ENCODE peak calls at places on chromosomes 11 and 22, in six cellular contexts. One of them, this sample, is unnamed.

GRCh38 chr11:67463680-67464410 is 5.2 kb downstream of the TMEM134 start:
- DNase-seq in GM23338: no peak
- DNase-seq in small intestine: peak
- DNase-seq in AG04450: no peak
- DNase-seq in endodermal cell: peak
- DNase-seq in A549: peak
- DNase-seq in this sample: no peak

GRCh38 chr11:93908689-93909088 is 58.3 kb upstream of the VSTM5 start:
- DNase-seq in GM23338: peak
- DNase-seq in small intestine: no peak
- DNase-seq in AG04450: peak
- DNase-seq in endodermal cell: no peak
- DNase-seq in A549: no peak
- DNase-seq in this sample: peak

GRCh38 chr11:32586576-32587190 is 3.1 kb downstream of the EIF3M start:
- DNase-seq in GM23338: peak
- DNase-seq in small intestine: no peak
- DNase-seq in AG04450: no peak
- DNase-seq in endodermal cell: no peak
- DNase-seq in A549: peak
- DNase-seq in this sample: no peak

GRCh38 chr22:45504703-45505341 is 2.1 kb downstream of the FBLN1 start:
- DNase-seq in GM23338: peak
- DNase-seq in small intestine: no peak
- DNase-seq in AG04450: no peak
- DNase-seq in endodermal cell: peak
- DNase-seq in A549: no peak
- DNase-seq in this sample: no peak

GRCh38 chr22:27046126-27046525 is 388.7 kb downstream of the MIAT start:
- DNase-seq in GM23338: no peak
- DNase-seq in small intestine: no peak
- DNase-seq in AG04450: no peak
- DNase-seq in endodermal cell: no peak
- DNase-seq in A549: no peak
- DNase-seq in this sample: no peak

GRCh38 chr11:128765571-128766530 is 72.0 kb downstream of the FLI1 start:
- DNase-seq in GM23338: no peak
- DNase-seq in small intestine: no peak
- DNase-seq in AG04450: no peak
- DNase-seq in endodermal cell: no peak
- DNase-seq in A549: no peak
- DNase-seq in this sample: no peak

GRCh38 chr11:16252373-16252772 is 104.0 kb downstream of the SOX6 start:
- DNase-seq in GM23338: peak
- DNase-seq in small intestine: peak
- DNase-seq in AG04450: no peak
- DNase-seq in endodermal cell: peak
- DNase-seq in A549: peak
- DNase-seq in this sample: no peak

GRCh38 chr11:126816655-126817054 is 183.9 kb downstream of the KIRREL3 start:
- DNase-seq in GM23338: no peak
- DNase-seq in small intestine: no peak
- DNase-seq in AG04450: no peak
- DNase-seq in endodermal cell: no peak
- DNase-seq in A549: no peak
- DNase-seq in this sample: no peak

GRCh38 chr22:40855104-40855959 is 1.1 kb downstream of the ST13 start:
- DNase-seq in GM23338: no peak
- DNase-seq in small intestine: peak
- DNase-seq in AG04450: no peak
- DNase-seq in endodermal cell: peak
- DNase-seq in A549: no peak
- DNase-seq in this sample: no peak

GRCh38 chr11:61010466-61011238 is 39.2 kb downstream of the CD6 start:
- DNase-seq in GM23338: no peak
- DNase-seq in small intestine: no peak
- DNase-seq in AG04450: no peak
- DNase-seq in endodermal cell: no peak
- DNase-seq in A549: no peak
- DNase-seq in this sample: no peak

GRCh38 chr11:124536520-124536919 is 6.9 kb downstream of the OR8B12 start:
- DNase-seq in GM23338: peak
- DNase-seq in small intestine: peak
- DNase-seq in AG04450: no peak
- DNase-seq in endodermal cell: peak
- DNase-seq in A549: no peak
- DNase-seq in this sample: peak

GRCh38 chr11:134679592-134679991 is 267.6 kb upstream of the B3GAT1 start:
- DNase-seq in GM23338: no peak
- DNase-seq in small intestine: no peak
- DNase-seq in AG04450: no peak
- DNase-seq in endodermal cell: no peak
- DNase-seq in A549: no peak
- DNase-seq in this sample: no peak

GRCh38 chr11:44226472-44226871 is 83.5 kb downstream of the ALX4 start:
- DNase-seq in GM23338: no peak
- DNase-seq in small intestine: no peak
- DNase-seq in AG04450: no peak
- DNase-seq in endodermal cell: no peak
- DNase-seq in A549: no peak
- DNase-seq in this sample: no peak

GRCh38 chr11:8838248-8838647 is 72.7 kb upstream of the AKIP1 start:
- DNase-seq in GM23338: no peak
- DNase-seq in small intestine: no peak
- DNase-seq in AG04450: peak
- DNase-seq in endodermal cell: no peak
- DNase-seq in A549: no peak
- DNase-seq in this sample: no peak

GRCh38 chr11:61511383-61511782 is 2.8 kb downstream of the LRRC10B start:
- DNase-seq in GM23338: no peak
- DNase-seq in small intestine: no peak
- DNase-seq in AG04450: no peak
- DNase-seq in endodermal cell: no peak
- DNase-seq in A549: no peak
- DNase-seq in this sample: no peak

GRCh38 chr11:134224710-134225662 is 515 bp downstream of the VPS26B start:
- DNase-seq in GM23338: peak
- DNase-seq in small intestine: peak
- DNase-seq in AG04450: no peak
- DNase-seq in endodermal cell: peak
- DNase-seq in A549: peak
- DNase-seq in this sample: no peak

GRCh38 chr11:12358302-12359188 is 18.8 kb upstream of the PARVA start:
- DNase-seq in GM23338: no peak
- DNase-seq in small intestine: no peak
- DNase-seq in AG04450: no peak
- DNase-seq in endodermal cell: no peak
- DNase-seq in A549: no peak
- DNase-seq in this sample: no peak

GRCh38 chr11:57458060-57458409 is 2.3 kb upstream of the RTN4RL2 start:
- DNase-seq in GM23338: peak
- DNase-seq in small intestine: no peak
- DNase-seq in AG04450: no peak
- DNase-seq in endodermal cell: peak
- DNase-seq in A549: no peak
- DNase-seq in this sample: no peak

GRCh38 chr22:19597399-19597735 is 73.2 kb upstream of the CLDN5 start:
- DNase-seq in GM23338: no peak
- DNase-seq in small intestine: no peak
- DNase-seq in AG04450: no peak
- DNase-seq in endodermal cell: no peak
- DNase-seq in A549: no peak
- DNase-seq in this sample: no peak

GRCh38 chr11:88194990-88195389 is 19.7 kb upstream of the RAB38 start:
- DNase-seq in GM23338: no peak
- DNase-seq in small intestine: no peak
- DNase-seq in AG04450: no peak
- DNase-seq in endodermal cell: no peak
- DNase-seq in A549: no peak
- DNase-seq in this sample: no peak

GRCh38 chr22:44489026-44489425 is 9.0 kb downstream of the RTL6 start:
- DNase-seq in GM23338: no peak
- DNase-seq in small intestine: no peak
- DNase-seq in AG04450: no peak
- DNase-seq in endodermal cell: no peak
- DNase-seq in A549: no peak
- DNase-seq in this sample: no peak

GRCh38 chr22:39634530-39635399 is 64.2 kb downstream of the CACNA1I start:
- DNase-seq in GM23338: no peak
- DNase-seq in small intestine: peak
- DNase-seq in AG04450: peak
- DNase-seq in endodermal cell: peak
- DNase-seq in A549: peak
- DNase-seq in this sample: peak

GRCh38 chr22:32764330-32765116 is 37.0 kb upstream of the TIMP3 start:
- DNase-seq in GM23338: peak
- DNase-seq in small intestine: no peak
- DNase-seq in AG04450: peak
- DNase-seq in endodermal cell: no peak
- DNase-seq in A549: no peak
- DNase-seq in this sample: peak

GRCh38 chr11:79708319-79708928 is 267.6 kb upstream of the TENM4 start:
- DNase-seq in GM23338: peak
- DNase-seq in small intestine: peak
- DNase-seq in AG04450: peak
- DNase-seq in endodermal cell: peak
- DNase-seq in A549: peak
- DNase-seq in this sample: no peak

GRCh38 chr22:31646186-31647019 is 15.6 kb downstream of the PISD start:
- DNase-seq in GM23338: no peak
- DNase-seq in small intestine: peak
- DNase-seq in AG04450: peak
- DNase-seq in endodermal cell: no peak
- DNase-seq in A549: peak
- DNase-seq in this sample: peak

GRCh38 chr11:21177379-21177778 is 508.0 kb downstream of the NELL1 start:
- DNase-seq in GM23338: no peak
- DNase-seq in small intestine: no peak
- DNase-seq in AG04450: no peak
- DNase-seq in endodermal cell: no peak
- DNase-seq in A549: no peak
- DNase-seq in this sample: peak

GRCh38 chr22:49205401-49205800 is 622.3 kb downstream of the BRD1 start:
- DNase-seq in GM23338: no peak
- DNase-seq in small intestine: no peak
- DNase-seq in AG04450: no peak
- DNase-seq in endodermal cell: no peak
- DNase-seq in A549: no peak
- DNase-seq in this sample: no peak

GRCh38 chr22:19871845-19872778 is 17.4 kb upstream of the GNB1L start:
- DNase-seq in GM23338: no peak
- DNase-seq in small intestine: no peak
- DNase-seq in AG04450: no peak
- DNase-seq in endodermal cell: peak
- DNase-seq in A549: no peak
- DNase-seq in this sample: no peak

GRCh38 chr11:2802389-2803185 is 83.0 kb downstream of the CDKN1C start:
- DNase-seq in GM23338: no peak
- DNase-seq in small intestine: no peak
- DNase-seq in AG04450: no peak
- DNase-seq in endodermal cell: peak
- DNase-seq in A549: no peak
- DNase-seq in this sample: no peak

DNA sequence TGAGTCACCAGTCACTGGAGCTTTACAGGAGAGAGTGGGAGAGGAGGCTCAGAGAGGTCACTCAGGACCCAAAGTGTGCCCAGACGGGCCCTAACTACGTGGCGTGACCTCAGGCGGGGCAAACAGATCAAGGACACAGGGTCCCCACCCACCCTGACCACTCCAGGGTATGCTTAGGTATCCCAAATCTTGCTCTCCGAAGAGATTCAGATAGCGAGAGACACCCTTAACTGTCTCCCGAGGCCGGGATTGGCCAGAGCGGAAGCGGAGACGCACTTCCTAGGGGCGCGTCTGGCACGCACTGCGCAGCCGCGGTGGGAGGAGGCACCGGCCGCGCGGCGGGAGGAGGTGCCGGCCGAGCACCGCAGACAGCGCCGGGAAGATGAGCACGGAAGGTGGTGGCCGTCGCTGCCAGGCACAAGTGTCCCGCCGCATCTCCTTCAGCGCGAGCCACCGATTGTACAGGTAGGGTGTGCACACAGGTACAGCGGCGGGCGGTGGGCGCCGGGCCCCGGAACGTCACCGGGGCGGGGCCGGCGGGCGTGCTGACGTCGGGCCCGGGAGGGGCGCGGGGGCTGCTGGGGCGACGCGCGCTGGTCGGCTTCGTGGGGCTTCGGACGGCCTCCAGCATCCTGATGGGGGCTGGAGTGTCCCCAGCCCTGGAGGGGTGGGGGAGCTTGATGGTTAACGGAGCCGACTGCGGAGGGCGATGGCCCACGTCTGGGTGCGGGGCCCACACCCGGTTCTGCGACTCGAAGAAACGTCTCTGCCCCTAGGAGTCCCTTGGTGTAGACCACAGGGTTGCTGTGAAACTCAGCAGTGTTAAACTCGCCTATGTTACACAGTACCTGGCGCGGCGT is at the start of gene PTS:
- DNase-seq in GM23338: peak
- DNase-seq in small intestine: peak
- DNase-seq in AG04450: no peak
- DNase-seq in endodermal cell: peak
- DNase-seq in A549: peak
- DNase-seq in this sample: peak
- H3K27ac ChIP-seq in GM23338: peak
- H3K27ac ChIP-seq in small intestine: peak
- H3K27ac ChIP-seq in AG04450: peak
- H3K27ac ChIP-seq in endodermal cell: peak
- H3K27ac ChIP-seq in A549: peak
- H3K27ac ChIP-seq in this sample: peak

GRCh38 chr11:64227405-64227956 is 1.4 kb downstream of the NUDT22 start:
- DNase-seq in GM23338: no peak
- DNase-seq in small intestine: no peak
- DNase-seq in AG04450: no peak
- DNase-seq in endodermal cell: no peak
- DNase-seq in A549: no peak
- DNase-seq in this sample: no peak
- H3K27ac ChIP-seq in GM23338: no peak
- H3K27ac ChIP-seq in small intestine: no peak
- H3K27ac ChIP-seq in AG04450: peak
- H3K27ac ChIP-seq in endodermal cell: no peak
- H3K27ac ChIP-seq in A549: peak
- H3K27ac ChIP-seq in this sample: peak

DNA sequence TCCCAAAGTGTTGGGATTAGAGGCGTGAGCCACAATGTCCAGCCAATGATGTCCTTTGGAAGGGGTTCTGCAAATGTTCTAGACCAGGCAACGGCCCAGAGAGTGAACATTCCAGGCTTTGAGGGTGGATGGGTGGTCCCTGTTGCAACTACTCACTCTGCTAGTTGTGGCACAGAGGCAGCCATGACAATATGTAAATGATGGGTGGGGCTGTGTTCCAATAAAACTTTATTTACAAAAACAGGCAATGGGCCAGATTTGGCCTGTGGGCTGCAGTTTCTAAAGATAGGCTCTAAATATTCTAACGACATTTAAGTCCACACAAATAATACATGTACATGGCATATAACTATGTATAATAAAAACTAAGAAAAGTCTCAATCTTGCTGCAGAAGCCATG is 276.3 kb downstream of the CTTN start:
- DNase-seq in GM23338: no peak
- DNase-seq in small intestine: no peak
- DNase-seq in AG04450: no peak
- DNase-seq in endodermal cell: no peak
- DNase-seq in A549: no peak
- DNase-seq in this sample: no peak
- H3K27ac ChIP-seq in GM23338: no peak
- H3K27ac ChIP-seq in small intestine: no peak
- H3K27ac ChIP-seq in AG04450: no peak
- H3K27ac ChIP-seq in endodermal cell: no peak
- H3K27ac ChIP-seq in A549: no peak
- H3K27ac ChIP-seq in this sample: no peak

GRCh38 chr11:22787565-22788162 is 41.9 kb downstream of the SVIP start:
- DNase-seq in GM23338: peak
- DNase-seq in small intestine: peak
- DNase-seq in AG04450: peak
- DNase-seq in endodermal cell: peak
- DNase-seq in A549: peak
- DNase-seq in this sample: no peak
- H3K27ac ChIP-seq in GM23338: no peak
- H3K27ac ChIP-seq in small intestine: no peak
- H3K27ac ChIP-seq in AG04450: no peak
- H3K27ac ChIP-seq in endodermal cell: no peak
- H3K27ac ChIP-seq in A549: no peak
- H3K27ac ChIP-seq in this sample: no peak

This sample was measured in epithelial cell of prostate.